ENCODE peak calls at places on chromosomes 4 and X, in six cellular contexts. R is breast epithelium, I is osteoblast, M is tibial nerve, K is fibroblast of lung, H is colonic mucosa. S is an unnamed sample.

GRCh38 chr4:93178279-93178678 is 650.3 kb upstream of the ATOH1 start:
- DNase-seq in R (no peak), I (no peak), M (no peak), K (no peak), H (no peak), S (no peak)

GRCh38 chr4:62077406-62077805 is 877.3 kb downstream of the ADGRL3 start:
- DNase-seq in R (no peak), I (no peak), M (no peak), K (no peak), H (no peak), S (no peak)

GRCh38 chrX:916235-916609 is 285.6 kb downstream of the SHOX start:
- DNase-seq in R (no peak), I (no peak), M (no peak), K (no peak), H (no peak), S (no peak)

GRCh38 chrX:53093177-53093655 is 726 bp upstream of the KANTR start:
- DNase-seq in R (peak; percentile 75), I (peak; percentile 87), M (peak; percentile 64), K (peak; percentile 73), H (peak; percentile 87), S (peak; percentile 48)

GRCh38 chr4:14196141-14196540 is 568.6 kb upstream of the BOD1L1 start:
- DNase-seq in R (no peak), I (no peak), M (no peak), K (peak; percentile 65), H (peak; percentile 24), S (peak; percentile 63)

GRCh38 chr4:59540311-59540710 is 1659.8 kb upstream of the ADGRL3 start:
- DNase-seq in R (no peak), I (no peak), M (no peak), K (no peak), H (no peak), S (no peak)

GRCh38 chr4:15149842-15150592 is 147.7 kb downstream of the CPEB2 start:
- DNase-seq in R (peak; percentile 77), I (peak; percentile 84), M (peak; percentile 66), K (peak; percentile 81), H (peak; percentile 50), S (peak; percentile 23)

GRCh38 chr4:72031868-72032619 is at the start of gene NPFFR2:
- DNase-seq in R (no peak), I (peak; percentile 10), M (no peak), K (peak; percentile 71), H (no peak), S (peak; percentile 46)

GRCh38 chr4:142278171-142278570 is 567.9 kb downstream of the INPP4B start:
- DNase-seq in R (no peak), I (no peak), M (no peak), K (peak; percentile 62), H (no peak), S (no peak)

GRCh38 chr4:80096175-80096850 is 23.3 kb upstream of the ANTXR2 start:
- DNase-seq in R (no peak), I (no peak), M (no peak), K (peak; percentile 17), H (no peak), S (no peak)

GRCh38 chr4:74501579-74501978 is 56.6 kb downstream of the AREG start:
- DNase-seq in R (no peak), I (peak; percentile 25), M (no peak), K (peak; percentile 92), H (no peak), S (no peak)

GRCh38 chr4:54542540-54543041 is 115.2 kb upstream of the KIT start:
- DNase-seq in R (no peak), I (no peak), M (no peak), K (no peak), H (no peak), S (no peak)

GRCh38 chr4:166777760-166778159 is 456.5 kb downstream of the SPOCK3 start:
- DNase-seq in R (no peak), I (no peak), M (no peak), K (no peak), H (no peak), S (no peak)

GRCh38 chr4:123600426-123600825 is 203.8 kb downstream of the SPRY1 start:
- DNase-seq in R (no peak), I (no peak), M (no peak), K (no peak), H (no peak), S (no peak)

GRCh38 chr4:8701101-8702019 is 108.8 kb downstream of the CPZ start:
- DNase-seq in R (no peak), I (peak; percentile 79), M (no peak), K (no peak), H (no peak), S (no peak)

GRCh38 chr4:53777244-53777984 is 186.1 kb upstream of the LNX1 start:
- DNase-seq in R (no peak), I (peak; percentile 55), M (no peak), K (peak; percentile 87), H (no peak), S (no peak)

GRCh38 chr4:109648997-109649575 is 54.2 kb downstream of the CASP6 start:
- DNase-seq in R (no peak), I (no peak), M (no peak), K (no peak), H (no peak), S (no peak)

DNA sequence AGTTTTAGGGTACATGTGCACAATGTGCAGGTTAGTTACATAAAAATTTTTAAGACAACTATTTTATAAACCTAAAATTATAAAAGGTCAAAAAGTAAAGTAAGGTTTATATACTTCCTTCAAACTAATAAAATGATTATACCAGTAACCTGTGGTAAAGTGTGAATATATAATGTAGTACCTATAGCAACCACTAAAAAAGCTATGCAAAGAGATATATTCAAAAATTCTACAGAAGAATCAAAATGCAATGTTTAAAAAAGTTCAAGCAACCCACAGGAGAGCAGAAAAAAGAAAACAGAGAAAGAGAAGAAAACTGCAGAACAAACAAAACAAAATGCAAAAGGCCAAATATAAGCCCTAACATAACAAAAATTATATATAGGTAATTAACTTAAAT is 379.5 kb upstream of the GALNTL6 start:
- DNase-seq in R (no peak), I (no peak), M (no peak), K (no peak), H (no peak), S (no peak)
- TF ChIP-seq CTCF in R (no peak), I (no peak), M (no peak), K (no peak), H (no peak), S (no peak)

GRCh38 chrX:139759637-139760036 is 51.7 kb upstream of the MCF2 start:
- DNase-seq in R (no peak), I (no peak), M (no peak), K (peak; percentile 14), H (no peak), S (no peak)
- TF ChIP-seq CTCF in R (no peak), I (peak; percentile 54), M (peak; percentile 13), K (peak; percentile 62), H (no peak), S (peak; percentile 61)

GRCh38 chrX:28223991-28224390 is 242.7 kb upstream of the DCAF8L1 start:
- DNase-seq in R (no peak), I (no peak), M (no peak), K (no peak), H (no peak), S (no peak)

GRCh38 chrX:28223469-28223868 is 242.2 kb upstream of the DCAF8L1 start:
- DNase-seq in R (no peak), I (no peak), M (no peak), K (no peak), H (no peak), S (no peak)

GRCh38 chrX:28229217-28229616 is 248.0 kb upstream of the DCAF8L1 start:
- DNase-seq in R (no peak), I (no peak), M (no peak), K (no peak), H (no peak), S (no peak)

GRCh38 chrX:28225508-28225907 is 244.3 kb upstream of the DCAF8L1 start:
- DNase-seq in R (no peak), I (no peak), M (no peak), K (peak; percentile 33), H (no peak), S (no peak)
- TF ChIP-seq CTCF in R (no peak), I (no peak), M (no peak), K (no peak), H (no peak), S (no peak)

DNA sequence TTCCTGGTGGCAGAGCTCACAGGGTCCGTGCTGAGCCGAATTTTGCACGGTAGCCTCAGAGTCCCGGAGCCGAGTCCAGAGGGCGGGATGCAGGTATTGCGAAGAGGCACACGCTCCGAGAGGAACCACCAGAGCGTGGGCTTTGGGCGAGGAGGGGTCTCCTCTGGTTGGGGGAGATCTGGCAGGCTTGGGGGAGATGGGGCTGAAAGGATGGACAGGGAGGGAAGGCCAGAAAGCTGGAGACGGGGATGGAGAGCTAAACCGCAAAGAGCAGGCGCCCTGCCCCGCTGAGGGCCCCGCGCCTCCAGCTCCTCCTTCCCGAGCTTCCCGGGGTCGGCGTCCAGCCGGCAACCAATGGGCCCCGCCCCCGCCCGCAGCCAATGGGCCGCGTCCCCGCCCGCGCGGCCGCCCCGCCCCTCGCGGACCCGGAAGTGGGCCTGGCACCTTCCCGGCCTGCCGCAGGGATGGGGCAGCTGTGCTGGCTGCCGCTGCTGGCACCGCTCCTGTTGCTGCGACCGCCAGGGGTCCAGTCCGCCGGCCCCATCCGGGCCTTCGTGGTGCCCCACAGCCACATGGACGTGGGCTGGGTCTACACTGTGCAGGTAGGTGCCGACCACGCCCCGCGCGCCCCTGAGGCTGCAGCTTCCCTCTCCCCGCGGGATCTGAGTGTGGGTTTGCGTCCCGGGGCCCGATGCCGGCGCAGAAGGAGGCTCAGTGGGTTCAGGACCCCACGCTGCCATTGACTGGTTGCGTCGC is at the start of gene MAN2B2:
- DNase-seq in R (peak; percentile 88), I (peak; percentile 100), M (peak; percentile 80), K (peak; percentile 68), H (peak; percentile 92), S (peak; percentile 88)
- TF ChIP-seq CTCF in R (no peak), I (no peak), M (peak; percentile 34), K (no peak), H (no peak), S (peak; percentile 48)

GRCh38 chrX:68492583-68492982 is 6.3 kb upstream of the YIPF6 start:
- DNase-seq in R (no peak), I (no peak), M (no peak), K (no peak), H (no peak), S (no peak)

GRCh38 chrX:68488657-68489056 is 10.2 kb upstream of the YIPF6 start:
- DNase-seq in R (no peak), I (no peak), M (no peak), K (no peak), H (peak; percentile 85), S (no peak)

GRCh38 chrX:68487254-68487653 is 11.6 kb upstream of the YIPF6 start:
- DNase-seq in R (no peak), I (no peak), M (no peak), K (no peak), H (no peak), S (no peak)

GRCh38 chrX:68487924-68488323 is 10.9 kb upstream of the YIPF6 start:
- DNase-seq in R (no peak), I (no peak), M (no peak), K (no peak), H (no peak), S (no peak)

GRCh38 chrX:68490644-68491043 is 8.2 kb upstream of the YIPF6 start:
- DNase-seq in R (no peak), I (peak; percentile 74), M (no peak), K (no peak), H (no peak), S (no peak)
- TF ChIP-seq CTCF in R (no peak), I (peak; percentile 45), M (no peak), K (peak; percentile 37), H (no peak), S (peak; percentile 43)

GRCh38 chr4:37946503-37947179 is 13.6 kb upstream of the PTTG2 start:
- DNase-seq in R (no peak), I (peak; percentile 35), M (no peak), K (no peak), H (no peak), S (no peak)
- TF ChIP-seq CTCF in R (no peak), I (no peak), M (no peak), K (no peak), H (no peak), S (no peak)

GRCh38 chrX:119482497-119483480 is 14.5 kb downstream of the SLC25A5 start:
- DNase-seq in R (peak; percentile 51), I (peak; percentile 92), M (peak; percentile 29), K (peak; percentile 39), H (peak; percentile 72), S (peak; percentile 48)
- TF ChIP-seq CTCF in R (no peak), I (peak; percentile 57), M (peak; percentile 68), K (peak; percentile 50), H (peak; percentile 75), S (peak; percentile 68)